ENCODE peak calls at places on chromosomes 12 and 14, in ten cellular contexts. One of them, this sample, is unnamed.

GRCh38 chr12:20483776-20484175 is 115.4 kb downstream of the PDE3A start:
- DNase-seq in right atrium auricular region: no peak
- DNase-seq in lung: no peak
- DNase-seq in ovary: no peak
- DNase-seq in Panc1: no peak
- DNase-seq in right lobe of liver: no peak
- DNase-seq in heart left ventricle: no peak
- DNase-seq in tibial nerve: no peak
- DNase-seq in fibroblast of lung: peak
- DNase-seq in AG10803: no peak
- DNase-seq in this sample: no peak

GRCh38 chr14:81363746-81364400 is 36.3 kb downstream of the STON2 start:
- DNase-seq in right atrium auricular region: no peak
- DNase-seq in lung: no peak
- DNase-seq in ovary: no peak
- DNase-seq in Panc1: no peak
- DNase-seq in right lobe of liver: no peak
- DNase-seq in heart left ventricle: no peak
- DNase-seq in tibial nerve: no peak
- DNase-seq in fibroblast of lung: peak
- DNase-seq in AG10803: peak
- DNase-seq in this sample: no peak

GRCh38 chr12:106342397-106343212 is 14.9 kb upstream of the POLR3B start:
- DNase-seq in right atrium auricular region: peak
- DNase-seq in lung: peak
- DNase-seq in ovary: peak
- DNase-seq in Panc1: no peak
- DNase-seq in right lobe of liver: peak
- DNase-seq in heart left ventricle: peak
- DNase-seq in tibial nerve: peak
- DNase-seq in fibroblast of lung: peak
- DNase-seq in AG10803: peak
- DNase-seq in this sample: peak

GRCh38 chr14:36254020-36254614 is 66.3 kb downstream of the MBIP start:
- DNase-seq in right atrium auricular region: no peak
- DNase-seq in lung: no peak
- DNase-seq in ovary: no peak
- DNase-seq in Panc1: no peak
- DNase-seq in right lobe of liver: no peak
- DNase-seq in heart left ventricle: no peak
- DNase-seq in tibial nerve: no peak
- DNase-seq in fibroblast of lung: peak
- DNase-seq in AG10803: peak
- DNase-seq in this sample: no peak

GRCh38 chr12:116481726-116482125 is 77.5 kb upstream of the MAP1LC3B2 start:
- DNase-seq in right atrium auricular region: no peak
- DNase-seq in lung: no peak
- DNase-seq in ovary: no peak
- DNase-seq in Panc1: no peak
- DNase-seq in right lobe of liver: no peak
- DNase-seq in heart left ventricle: no peak
- DNase-seq in tibial nerve: no peak
- DNase-seq in fibroblast of lung: no peak
- DNase-seq in AG10803: no peak
- DNase-seq in this sample: no peak

GRCh38 chr12:131074221-131075083 is 120.7 kb downstream of the ADGRD1 start:
- DNase-seq in right atrium auricular region: peak
- DNase-seq in lung: peak
- DNase-seq in ovary: peak
- DNase-seq in Panc1: no peak
- DNase-seq in right lobe of liver: no peak
- DNase-seq in heart left ventricle: peak
- DNase-seq in tibial nerve: peak
- DNase-seq in fibroblast of lung: no peak
- DNase-seq in AG10803: peak
- DNase-seq in this sample: no peak

GRCh38 chr12:106274575-106275081 is 26.8 kb upstream of the CKAP4 start:
- DNase-seq in right atrium auricular region: no peak
- DNase-seq in lung: no peak
- DNase-seq in ovary: no peak
- DNase-seq in Panc1: no peak
- DNase-seq in right lobe of liver: no peak
- DNase-seq in heart left ventricle: no peak
- DNase-seq in tibial nerve: no peak
- DNase-seq in fibroblast of lung: no peak
- DNase-seq in AG10803: peak
- DNase-seq in this sample: no peak

GRCh38 chr12:1797011-1797901 is 23.1 kb upstream of the LRTM2 start:
- DNase-seq in right atrium auricular region: peak
- DNase-seq in lung: peak
- DNase-seq in ovary: peak
- DNase-seq in Panc1: no peak
- DNase-seq in right lobe of liver: peak
- DNase-seq in heart left ventricle: peak
- DNase-seq in tibial nerve: peak
- DNase-seq in fibroblast of lung: no peak
- DNase-seq in AG10803: peak
- DNase-seq in this sample: peak

GRCh38 chr12:100401660-100402059 is 44.8 kb downstream of the SLC17A8 start:
- DNase-seq in right atrium auricular region: no peak
- DNase-seq in lung: no peak
- DNase-seq in ovary: no peak
- DNase-seq in Panc1: no peak
- DNase-seq in right lobe of liver: no peak
- DNase-seq in heart left ventricle: no peak
- DNase-seq in tibial nerve: no peak
- DNase-seq in fibroblast of lung: peak
- DNase-seq in AG10803: peak
- DNase-seq in this sample: peak

GRCh38 chr14:31895206-31895605 is 181.9 kb upstream of the ARHGAP5 start:
- DNase-seq in right atrium auricular region: no peak
- DNase-seq in lung: no peak
- DNase-seq in ovary: no peak
- DNase-seq in Panc1: no peak
- DNase-seq in right lobe of liver: no peak
- DNase-seq in heart left ventricle: no peak
- DNase-seq in tibial nerve: no peak
- DNase-seq in fibroblast of lung: peak
- DNase-seq in AG10803: peak
- DNase-seq in this sample: no peak

GRCh38 chr12:127389923-127390322 is 877.0 kb upstream of the TMEM132C start:
- DNase-seq in right atrium auricular region: no peak
- DNase-seq in lung: no peak
- DNase-seq in ovary: no peak
- DNase-seq in Panc1: no peak
- DNase-seq in right lobe of liver: no peak
- DNase-seq in heart left ventricle: no peak
- DNase-seq in tibial nerve: no peak
- DNase-seq in fibroblast of lung: peak
- DNase-seq in AG10803: peak
- DNase-seq in this sample: no peak

GRCh38 chr12:16458521-16459078 is 111.2 kb downstream of the MGST1 start:
- DNase-seq in right atrium auricular region: no peak
- DNase-seq in lung: no peak
- DNase-seq in ovary: no peak
- DNase-seq in Panc1: no peak
- DNase-seq in right lobe of liver: no peak
- DNase-seq in heart left ventricle: no peak
- DNase-seq in tibial nerve: no peak
- DNase-seq in fibroblast of lung: peak
- DNase-seq in AG10803: no peak
- DNase-seq in this sample: no peak

GRCh38 chr12:52616680-52617402 is 1.5 kb downstream of the KRT73 start:
- DNase-seq in right atrium auricular region: peak
- DNase-seq in lung: no peak
- DNase-seq in ovary: no peak
- DNase-seq in Panc1: no peak
- DNase-seq in right lobe of liver: no peak
- DNase-seq in heart left ventricle: no peak
- DNase-seq in tibial nerve: no peak
- DNase-seq in fibroblast of lung: no peak
- DNase-seq in AG10803: no peak
- DNase-seq in this sample: no peak

GRCh38 chr14:92653162-92653651 is 95.2 kb downstream of the LGMN start:
- DNase-seq in right atrium auricular region: no peak
- DNase-seq in lung: no peak
- DNase-seq in ovary: no peak
- DNase-seq in Panc1: no peak
- DNase-seq in right lobe of liver: no peak
- DNase-seq in heart left ventricle: no peak
- DNase-seq in tibial nerve: no peak
- DNase-seq in fibroblast of lung: no peak
- DNase-seq in AG10803: no peak
- DNase-seq in this sample: no peak
- H3K4me3 ChIP-seq in right atrium auricular region: no peak
- H3K4me3 ChIP-seq in lung: no peak
- H3K4me3 ChIP-seq in ovary: no peak
- H3K4me3 ChIP-seq in Panc1: no peak
- H3K4me3 ChIP-seq in right lobe of liver: peak
- H3K4me3 ChIP-seq in heart left ventricle: peak
- H3K4me3 ChIP-seq in tibial nerve: peak
- H3K4me3 ChIP-seq in fibroblast of lung: no peak
- H3K4me3 ChIP-seq in AG10803: no peak
- H3K4me3 ChIP-seq in this sample: peak

GRCh38 chr12:43287991-43288390 is 264.0 kb downstream of the ADAMTS20 start:
- DNase-seq in right atrium auricular region: no peak
- DNase-seq in lung: no peak
- DNase-seq in ovary: no peak
- DNase-seq in Panc1: no peak
- DNase-seq in right lobe of liver: no peak
- DNase-seq in heart left ventricle: no peak
- DNase-seq in tibial nerve: no peak
- DNase-seq in fibroblast of lung: peak
- DNase-seq in AG10803: no peak
- DNase-seq in this sample: no peak
- H3K4me3 ChIP-seq in right atrium auricular region: no peak
- H3K4me3 ChIP-seq in lung: no peak
- H3K4me3 ChIP-seq in ovary: no peak
- H3K4me3 ChIP-seq in Panc1: no peak
- H3K4me3 ChIP-seq in right lobe of liver: no peak
- H3K4me3 ChIP-seq in heart left ventricle: no peak
- H3K4me3 ChIP-seq in tibial nerve: no peak
- H3K4me3 ChIP-seq in fibroblast of lung: peak
- H3K4me3 ChIP-seq in AG10803: no peak
- H3K4me3 ChIP-seq in this sample: no peak

GRCh38 chr14:24271134-24271833 is at the start of gene RABGGTA:
- DNase-seq in right atrium auricular region: peak
- DNase-seq in lung: peak
- DNase-seq in ovary: peak
- DNase-seq in Panc1: peak
- DNase-seq in right lobe of liver: peak
- DNase-seq in heart left ventricle: peak
- DNase-seq in tibial nerve: peak
- DNase-seq in fibroblast of lung: peak
- DNase-seq in AG10803: peak
- DNase-seq in this sample: peak
- H3K4me3 ChIP-seq in right atrium auricular region: peak
- H3K4me3 ChIP-seq in lung: peak
- H3K4me3 ChIP-seq in ovary: peak
- H3K4me3 ChIP-seq in Panc1: peak
- H3K4me3 ChIP-seq in right lobe of liver: peak
- H3K4me3 ChIP-seq in heart left ventricle: peak
- H3K4me3 ChIP-seq in tibial nerve: peak
- H3K4me3 ChIP-seq in fibroblast of lung: peak
- H3K4me3 ChIP-seq in AG10803: peak
- H3K4me3 ChIP-seq in this sample: peak

GRCh38 chr12:65894127-65894526 is 69.8 kb downstream of the HMGA2 start:
- DNase-seq in right atrium auricular region: no peak
- DNase-seq in lung: no peak
- DNase-seq in ovary: no peak
- DNase-seq in Panc1: no peak
- DNase-seq in right lobe of liver: no peak
- DNase-seq in heart left ventricle: no peak
- DNase-seq in tibial nerve: no peak
- DNase-seq in fibroblast of lung: no peak
- DNase-seq in AG10803: no peak
- DNase-seq in this sample: no peak

GRCh38 chr12:65894624-65895023 is 70.3 kb downstream of the HMGA2 start:
- DNase-seq in right atrium auricular region: no peak
- DNase-seq in lung: no peak
- DNase-seq in ovary: no peak
- DNase-seq in Panc1: no peak
- DNase-seq in right lobe of liver: no peak
- DNase-seq in heart left ventricle: no peak
- DNase-seq in tibial nerve: no peak
- DNase-seq in fibroblast of lung: no peak
- DNase-seq in AG10803: no peak
- DNase-seq in this sample: no peak

GRCh38 chr12:65895031-65895430 is 70.7 kb downstream of the HMGA2 start:
- DNase-seq in right atrium auricular region: no peak
- DNase-seq in lung: no peak
- DNase-seq in ovary: no peak
- DNase-seq in Panc1: no peak
- DNase-seq in right lobe of liver: no peak
- DNase-seq in heart left ventricle: no peak
- DNase-seq in tibial nerve: no peak
- DNase-seq in fibroblast of lung: no peak
- DNase-seq in AG10803: no peak
- DNase-seq in this sample: no peak

GRCh38 chr12:65896743-65897142 is 72.5 kb downstream of the HMGA2 start:
- DNase-seq in right atrium auricular region: no peak
- DNase-seq in lung: no peak
- DNase-seq in ovary: no peak
- DNase-seq in Panc1: no peak
- DNase-seq in right lobe of liver: no peak
- DNase-seq in heart left ventricle: no peak
- DNase-seq in tibial nerve: no peak
- DNase-seq in fibroblast of lung: no peak
- DNase-seq in AG10803: no peak
- DNase-seq in this sample: no peak

DNA sequence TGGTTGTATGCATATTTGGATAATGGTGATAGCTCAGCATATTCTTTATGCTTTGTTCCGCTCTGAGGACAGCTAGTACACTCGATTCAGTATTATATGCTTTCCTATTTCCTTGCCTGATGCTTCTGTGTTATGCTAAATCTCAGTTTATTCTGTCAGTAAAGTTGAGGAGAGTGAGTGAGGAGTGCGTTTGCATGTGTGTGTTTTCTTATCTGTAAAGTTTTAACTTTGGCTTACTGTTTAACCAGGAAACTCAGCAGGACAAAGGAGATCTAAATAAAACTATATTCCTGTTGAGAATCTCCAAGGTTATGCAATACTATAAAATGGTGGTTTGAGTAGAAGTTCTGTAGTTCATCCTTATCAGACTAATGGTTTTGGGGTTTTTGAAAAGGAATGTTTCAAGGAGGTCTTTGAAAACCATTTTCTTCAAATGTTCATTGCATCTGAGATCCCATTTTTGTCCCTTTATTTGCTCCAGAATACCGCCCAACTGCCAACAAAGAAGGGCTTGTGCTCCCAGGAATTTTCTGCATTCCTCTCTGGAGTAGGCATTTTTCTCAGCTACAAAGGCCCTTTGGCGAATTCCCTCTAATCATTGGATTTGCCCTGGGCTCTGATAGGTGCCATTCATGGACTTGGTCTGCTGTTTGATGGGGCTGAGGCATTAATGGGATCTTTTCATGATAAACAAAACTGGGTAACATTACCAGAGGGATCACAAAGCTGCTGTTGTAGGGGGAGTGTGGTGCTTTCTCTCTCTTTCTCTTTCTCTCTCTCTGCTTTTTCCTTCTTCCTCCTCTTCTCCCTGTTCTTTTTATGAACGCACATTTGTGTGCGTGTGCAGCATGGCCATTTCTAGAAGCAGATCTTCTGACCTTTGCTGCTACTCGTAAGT is 71.7 kb downstream of the HMGA2 start:
- DNase-seq in right atrium auricular region: no peak
- DNase-seq in lung: no peak
- DNase-seq in ovary: no peak
- DNase-seq in Panc1: no peak
- DNase-seq in right lobe of liver: no peak
- DNase-seq in heart left ventricle: no peak
- DNase-seq in tibial nerve: no peak
- DNase-seq in fibroblast of lung: no peak
- DNase-seq in AG10803: no peak
- DNase-seq in this sample: no peak
- H3K4me3 ChIP-seq in right atrium auricular region: no peak
- H3K4me3 ChIP-seq in lung: no peak
- H3K4me3 ChIP-seq in ovary: no peak
- H3K4me3 ChIP-seq in Panc1: peak
- H3K4me3 ChIP-seq in right lobe of liver: no peak
- H3K4me3 ChIP-seq in heart left ventricle: no peak
- H3K4me3 ChIP-seq in tibial nerve: peak
- H3K4me3 ChIP-seq in fibroblast of lung: no peak
- H3K4me3 ChIP-seq in AG10803: no peak
- H3K4me3 ChIP-seq in this sample: no peak

This sample was measured in transverse colon.